ENCODE peak calls at places on chromosomes 3 and 15, in eight cellular contexts. P is left ventricle myocardium superior; R is T47D; V is trophoblast cell; A is CD4-positive, alpha-beta T cell; N is GM13977; M is nucleus accumbens; Q is fibroblast of lung. S is an unnamed sample.

GRCh38 chr3:28228623-28229022 is 12.8 kb upstream of the CMC1 start:
- DNase-seq in P (no peak), V (no peak), Q (no peak), A (no peak), M (no peak), N (no peak), R (no peak), S (no peak)

GRCh38 chr15:63490345-63491034 is 13.9 kb upstream of the USP3 start:
- DNase-seq in V (no peak), P (no peak), R (no peak), N (no peak), M (no peak), A (no peak), Q (no peak), S (no peak)

GRCh38 chr3:160675566-160676124 is 1.3 kb upstream of the ARL14 start:
- DNase-seq in N (no peak), Q (no peak), M (no peak), P (no peak), V (no peak), A (no peak), R (peak; percentile 62), S (no peak)

GRCh38 chr15:70508561-70509281 is 254.6 kb downstream of the UACA start:
- DNase-seq in Q (peak; percentile 94), M (no peak), R (no peak), N (no peak), P (no peak), A (no peak), V (peak; percentile 45), S (no peak)

GRCh38 chr3:45832691-45833090 is 9.2 kb downstream of the LZTFL1 start:
- DNase-seq in R (peak; percentile 71), M (no peak), V (peak; percentile 24), A (no peak), N (no peak), Q (no peak), P (no peak), S (no peak)

GRCh38 chr3:40891186-40891585 is 308.1 kb upstream of the CTNNB1 start:
- DNase-seq in N (no peak), Q (no peak), P (no peak), A (no peak), R (no peak), V (no peak), M (no peak), S (no peak)

GRCh38 chr3:173008978-173009377 is 132.1 kb downstream of the SPATA16 start:
- DNase-seq in A (no peak), R (no peak), P (no peak), V (no peak), M (no peak), N (no peak), Q (no peak), S (no peak)

GRCh38 chr15:28944286-28944685 is 58.5 kb downstream of the APBA2 start:
- DNase-seq in Q (no peak), M (no peak), V (no peak), N (no peak), R (no peak), A (no peak), P (no peak), S (no peak)

GRCh38 chr3:181009225-181009624 is 19.7 kb upstream of the DNAJC19 start:
- DNase-seq in V (peak; percentile 42), M (no peak), A (no peak), Q (peak; percentile 2), P (no peak), N (no peak), R (no peak), S (no peak)

GRCh38 chr3:182234881-182235280 is 523.2 kb downstream of the SOX2 start:
- DNase-seq in V (peak; percentile 25), M (no peak), P (no peak), Q (peak; percentile 27), N (no peak), A (no peak), R (no peak), S (no peak)

GRCh38 chr3:67540198-67540894 is 114.1 kb downstream of the SUCLG2 start:
- DNase-seq in P (no peak), Q (no peak), N (no peak), V (no peak), M (no peak), R (no peak), A (no peak), S (no peak)

GRCh38 chr3:185988080-185988815 is 50.4 kb upstream of the TRA2B start:
- DNase-seq in R (no peak), A (no peak), V (no peak), P (no peak), Q (no peak), N (no peak), M (no peak), S (no peak)

GRCh38 chr3:159451067-159451466 is 537.6 kb upstream of the IL12A start:
- DNase-seq in Q (no peak), R (peak; percentile 12), M (no peak), P (no peak), V (no peak), N (no peak), A (no peak), S (no peak)

GRCh38 chr3:51955893-51956770 is 951 bp downstream of the GPR62 start:
- DNase-seq in A (no peak), V (peak; percentile 74), P (peak; percentile 77), R (no peak), Q (peak; percentile 69), M (peak; percentile 67), N (peak; percentile 74), S (peak; percentile 70)

GRCh38 chr3:100754563-100755334 is 45.5 kb downstream of the TFG start:
- DNase-seq in M (no peak), Q (peak; percentile 6), V (no peak), N (no peak), A (no peak), P (no peak), R (no peak), S (no peak)

GRCh38 chr15:69403611-69404010 is 10.5 kb upstream of the KIF23 start:
- DNase-seq in A (no peak), R (no peak), P (no peak), Q (peak; percentile 93), N (no peak), M (no peak), V (peak; percentile 82), S (no peak)

GRCh38 chr3:143794793-143795462 is 53.3 kb downstream of the SLC9A9 start:
- DNase-seq in A (no peak), P (no peak), N (no peak), V (no peak), M (no peak), R (no peak), Q (no peak), S (no peak)

GRCh38 chr15:54960266-54960665 is 236.5 kb downstream of the RSL24D1 start:
- DNase-seq in R (no peak), P (no peak), A (no peak), N (no peak), M (no peak), Q (no peak), V (no peak), S (no peak)

GRCh38 chr15:68583321-68583720 is 4.5 kb downstream of the CORO2B start:
- DNase-seq in M (no peak), Q (no peak), A (no peak), N (no peak), P (no peak), R (no peak), V (no peak), S (no peak)

GRCh38 chr3:24495334-24495994 is 814 bp upstream of the THRB start:
- DNase-seq in R (peak; percentile 88), N (peak; percentile 29), M (no peak), Q (no peak), P (peak; percentile 70), A (no peak), V (peak; percentile 74), S (peak; percentile 48)

GRCh38 chr3:177589921-177590336 is 392.6 kb upstream of the TBL1XR1 start:
- DNase-seq in P (no peak), M (no peak), V (no peak), A (no peak), R (no peak), N (peak; percentile 48), Q (peak; percentile 100), S (no peak)

GRCh38 chr3:107753494-107753893 is 230.7 kb downstream of the BBX start:
- DNase-seq in P (no peak), Q (peak; percentile 32), M (peak; percentile 19), A (no peak), V (peak; percentile 62), N (no peak), R (peak; percentile 72), S (no peak)

GRCh38 chr3:170726976-170727661 is 141.2 kb upstream of the SLC7A14 start:
- DNase-seq in R (no peak), N (no peak), Q (peak; percentile 94), M (no peak), V (peak; percentile 82), P (no peak), A (no peak), S (no peak)

GRCh38 chr3:14522129-14522691 is 17.9 kb downstream of the GRIP2 start:
- DNase-seq in V (no peak), N (no peak), P (peak; percentile 87), M (no peak), A (no peak), Q (no peak), R (no peak), S (peak; percentile 87)

GRCh38 chr3:155805204-155805801 is 775 bp downstream of the C3orf33 start:
- DNase-seq in Q (no peak), P (no peak), V (peak; percentile 52), M (no peak), A (no peak), N (no peak), R (peak; percentile 65), S (peak; percentile 23)